ENCODE peak calls at places on chromosome 2, in eight cellular contexts. J is heart left ventricle, L is stomach, C is brain microvascular endothelial cell, X is neuronal stem cell, K is mesendoderm, N is esophagus muscularis mucosa, O is psoas muscle. Z is an unnamed sample.

GRCh38 chr2:175035806-175036205 is 30.6 kb upstream of the CHN1 start:
- DNase-seq in J (no peak), L (no peak), C (no peak), X (no peak), K (no peak), N (no peak), O (no peak), Z (no peak)

GRCh38 chr2:225600444-225600843 is 200.9 kb downstream of the NYAP2 start:
- DNase-seq in J (no peak), L (no peak), C (no peak), X (no peak), K (no peak), N (no peak), O (no peak), Z (peak)

GRCh38 chr2:132421198-132421780 is 4.7 kb downstream of the GPR39 start:
- DNase-seq in J (no peak), L (no peak), C (no peak), X (no peak), K (no peak), N (no peak), O (no peak), Z (no peak)

GRCh38 chr2:126893606-126894005 is 5.1 kb upstream of the TEX51 start:
- DNase-seq in J (no peak), L (no peak), C (no peak), X (no peak), K (no peak), N (no peak), O (no peak), Z (no peak)

GRCh38 chr2:188582206-188582605 is 290.5 kb downstream of the GULP1 start:
- DNase-seq in J (no peak), L (no peak), C (no peak), X (no peak), K (no peak), N (no peak), O (no peak), Z (no peak)

GRCh38 chr2:217325810-217326209 is 465.9 kb upstream of the TNP1 start:
- DNase-seq in J (no peak), L (no peak), C (no peak), X (no peak), K (no peak), N (no peak), O (no peak), Z (no peak)

GRCh38 chr2:96928277-96928781 is 58.1 kb downstream of the FAM178B start:
- DNase-seq in J (no peak), L (no peak), C (no peak), X (no peak), K (no peak), N (no peak), O (peak), Z (peak)

GRCh38 chr2:196160101-196160500 is 11.3 kb downstream of the STK17B start:
- DNase-seq in J (peak), L (no peak), C (peak), X (no peak), K (peak), N (no peak), O (no peak), Z (peak)

GRCh38 chr2:168194784-168195522 is 52.4 kb downstream of the STK39 start:
- DNase-seq in J (no peak), L (no peak), C (no peak), X (no peak), K (no peak), N (no peak), O (no peak), Z (no peak)

GRCh38 chr2:158718196-158718585 is 76.9 kb upstream of the DAPL1 start:
- DNase-seq in J (no peak), L (no peak), C (no peak), X (no peak), K (no peak), N (peak), O (no peak), Z (no peak)

GRCh38 chr2:148124271-148124670 is 103.4 kb downstream of the MBD5 start:
- DNase-seq in J (no peak), L (no peak), C (peak), X (no peak), K (peak), N (no peak), O (no peak), Z (peak)

GRCh38 chr2:62178741-62179271 is 17.1 kb upstream of the B3GNT2 start:
- DNase-seq in J (peak), L (no peak), C (no peak), X (no peak), K (no peak), N (no peak), O (no peak), Z (peak)

GRCh38 chr2:172148246-172148645 is 45.5 kb upstream of the DLX2 start:
- DNase-seq in J (no peak), L (no peak), C (no peak), X (no peak), K (no peak), N (no peak), O (no peak), Z (peak)

GRCh38 chr2:241499146-241499965 is 9.0 kb downstream of the STK25 start:
- DNase-seq in J (no peak), L (no peak), C (no peak), X (no peak), K (no peak), N (no peak), O (no peak), Z (no peak)

GRCh38 chr2:55168221-55169154 is 63.6 kb downstream of the CLHC1 start:
- DNase-seq in J (peak), L (peak), C (peak), X (no peak), K (peak), N (peak), O (no peak), Z (peak)

GRCh38 chr2:151175857-151176256 is 85.8 kb downstream of the RBM43 start:
- DNase-seq in J (no peak), L (no peak), C (no peak), X (no peak), K (no peak), N (no peak), O (no peak), Z (no peak)

GRCh38 chr2:42195559-42195958 is 26.4 kb downstream of the EML4 start:
- DNase-seq in J (no peak), L (no peak), C (no peak), X (no peak), K (no peak), N (no peak), O (no peak), Z (peak)

GRCh38 chr2:230335864-230336506 is 9.0 kb downstream of the SP140L start:
- DNase-seq in J (no peak), L (no peak), C (no peak), X (no peak), K (no peak), N (no peak), O (no peak), Z (no peak)

GRCh38 chr2:25664531-25665307 is 8.7 kb downstream of the DTNB start:
- DNase-seq in J (peak), L (peak), C (peak), X (peak), K (peak), N (no peak), O (no peak), Z (peak)

GRCh38 chr2:58155160-58155778 is 85.9 kb downstream of the FANCL start:
- DNase-seq in J (no peak), L (no peak), C (no peak), X (no peak), K (no peak), N (no peak), O (no peak), Z (no peak)

GRCh38 chr2:96163768-96164429 is 18.7 kb upstream of the DUSP2 start:
- DNase-seq in J (no peak), L (no peak), C (no peak), X (no peak), K (no peak), N (no peak), O (no peak), Z (no peak)

GRCh38 chr2:210188755-210189154 is 17.5 kb upstream of the KANSL1L start:
- DNase-seq in J (no peak), L (no peak), C (no peak), X (no peak), K (no peak), N (no peak), O (no peak), Z (no peak)

GRCh38 chr2:26708457-26708856 is 15.9 kb downstream of the KCNK3 start:
- DNase-seq in J (no peak), L (no peak), C (no peak), X (no peak), K (no peak), N (no peak), O (no peak), Z (no peak)

GRCh38 chr2:109447811-109448210 is 166.0 kb downstream of the SEPTIN10 start:
- DNase-seq in J (no peak), L (no peak), C (no peak), X (no peak), K (no peak), N (no peak), O (no peak), Z (no peak)
- H3K27ac ChIP-seq in J (no peak), L (no peak), C (peak), X (no peak), K (no peak), N (no peak), O (peak), Z (peak)

DNA sequence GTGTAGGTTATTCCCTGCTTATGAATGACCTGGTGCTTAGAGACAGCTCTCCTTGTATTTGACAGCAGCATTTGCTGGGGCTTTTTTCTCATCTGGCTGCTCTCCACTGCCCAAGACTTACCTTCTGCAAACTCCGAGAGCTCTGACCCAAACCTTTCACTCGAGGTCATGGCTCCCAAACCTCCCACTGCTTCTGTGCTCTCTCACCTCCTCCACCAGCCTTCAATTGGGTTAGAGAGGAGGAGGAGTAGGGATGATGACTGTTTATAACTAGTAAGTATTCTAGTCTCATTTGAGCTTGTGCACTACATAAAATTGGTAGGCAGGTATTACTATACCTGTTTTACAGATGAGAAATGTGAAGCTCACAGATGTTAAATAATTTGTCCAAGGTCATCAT is 40.1 kb downstream of the LIMS1 start:
- DNase-seq in J (no peak), L (no peak), C (no peak), X (no peak), K (no peak), N (no peak), O (no peak), Z (no peak)
- H3K27ac ChIP-seq in J (no peak), L (no peak), C (no peak), X (no peak), K (no peak), N (no peak), O (no peak), Z (peak)

GRCh38 chr2:54086157-54086556 is 29.3 kb upstream of the ACYP2 start:
- DNase-seq in J (no peak), L (no peak), C (no peak), X (no peak), K (no peak), N (no peak), O (no peak), Z (no peak)
- H3K27ac ChIP-seq in J (no peak), L (no peak), C (no peak), X (no peak), K (no peak), N (no peak), O (no peak), Z (no peak)

GRCh38 chr2:86189782-86190416 is 5.4 kb downstream of the IMMT start:
- DNase-seq in J (no peak), L (no peak), C (no peak), X (no peak), K (no peak), N (no peak), O (no peak), Z (no peak)

GRCh38 chr2:86186431-86186830 is 8.8 kb downstream of the IMMT start:
- DNase-seq in J (no peak), L (no peak), C (no peak), X (no peak), K (no peak), N (no peak), O (no peak), Z (no peak)

DNA sequence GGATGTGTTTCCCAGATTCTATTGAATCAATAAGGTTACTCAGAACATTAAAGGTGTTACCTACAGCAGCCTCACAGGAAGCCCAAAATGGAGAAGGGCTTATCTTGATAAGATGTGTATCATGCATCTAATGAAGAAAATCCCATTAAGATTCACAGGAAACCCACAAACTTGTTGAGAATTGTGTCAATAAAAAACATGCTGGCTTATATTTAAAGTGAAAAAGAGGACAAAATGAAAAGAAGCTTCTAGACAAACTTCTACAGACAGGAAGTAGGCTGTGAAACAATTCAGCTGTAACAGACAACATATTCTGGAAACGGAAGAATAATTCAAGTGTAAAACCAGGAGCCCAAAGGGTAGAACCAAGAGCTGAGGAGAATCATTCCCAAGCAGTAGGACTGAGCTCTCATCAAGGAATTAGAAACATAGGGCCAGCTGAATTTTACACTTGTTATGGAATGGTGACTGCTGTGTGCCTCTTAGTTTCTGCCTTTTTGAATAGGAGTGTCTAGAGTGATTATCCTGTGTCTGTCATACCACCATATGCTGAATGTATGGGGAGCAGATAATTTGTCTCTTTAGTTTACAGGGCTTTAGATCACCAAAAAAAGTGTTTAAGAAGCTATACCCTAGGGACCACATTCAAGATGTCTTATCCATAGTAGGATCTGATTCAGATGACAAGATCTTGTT is 9.6 kb downstream of the IMMT start:
- DNase-seq in J (no peak), L (no peak), C (no peak), X (no peak), K (peak), N (no peak), O (no peak), Z (no peak)
- H3K27ac ChIP-seq in J (peak), L (no peak), C (no peak), X (no peak), K (no peak), N (no peak), O (peak), Z (no peak)

DNA sequence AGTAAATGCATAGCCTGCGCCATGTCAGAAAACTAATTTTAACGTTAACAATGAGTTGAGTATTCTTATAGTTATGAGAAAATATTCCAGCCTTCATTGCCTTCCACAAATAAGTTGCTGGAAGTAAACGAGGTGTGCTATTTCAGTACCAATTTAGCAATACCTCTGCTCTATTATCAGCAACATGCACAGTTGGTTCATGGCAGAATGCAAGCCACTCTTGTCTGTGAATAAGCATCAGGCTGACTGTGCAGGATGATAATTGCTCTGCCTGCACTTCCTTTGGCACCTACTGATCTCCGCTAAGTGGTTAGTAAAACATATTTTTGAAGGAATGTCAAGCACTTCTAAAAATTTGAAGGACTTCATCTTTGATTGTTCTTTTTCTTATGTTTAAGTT is 261.9 kb upstream of the SIX3 start:
- DNase-seq in J (no peak), L (no peak), C (no peak), X (no peak), K (no peak), N (no peak), O (no peak), Z (no peak)
- H3K27ac ChIP-seq in J (no peak), L (no peak), C (no peak), X (no peak), K (no peak), N (no peak), O (peak), Z (no peak)

GRCh38 chr2:20433249-20433648 is 13.6 kb upstream of the RHOB start:
- DNase-seq in J (no peak), L (no peak), C (no peak), X (no peak), K (no peak), N (no peak), O (no peak), Z (no peak)
- H3K27ac ChIP-seq in J (no peak), L (no peak), C (no peak), X (no peak), K (no peak), N (no peak), O (no peak), Z (no peak)